ENCODE peak calls at places on chromosome X, in seven cellular contexts. One of them, this sample, is unnamed.

GRCh38 chrX:130170752-130171445 is 863 bp upstream of the RAB33A start:
- DNase-seq in K562: no peak
- DNase-seq in SK-N-SH: peak
- DNase-seq in suprapubic skin: no peak
- DNase-seq in transverse colon: peak
- DNase-seq in HCT116: no peak
- DNase-seq in esophagus muscularis mucosa: no peak
- DNase-seq in this sample: peak

GRCh38 chrX:96770315-96770714 is 85.7 kb downstream of the DIAPH2 start:
- DNase-seq in esophagus muscularis mucosa: no peak
- DNase-seq in SK-N-SH: peak
- DNase-seq in transverse colon: no peak
- DNase-seq in K562: no peak
- DNase-seq in HCT116: no peak
- DNase-seq in suprapubic skin: no peak
- DNase-seq in this sample: no peak

GRCh38 chrX:125680366-125680765 is 360.7 kb downstream of the TEX13C start:
- DNase-seq in suprapubic skin: no peak
- DNase-seq in K562: no peak
- DNase-seq in transverse colon: no peak
- DNase-seq in SK-N-SH: no peak
- DNase-seq in HCT116: no peak
- DNase-seq in esophagus muscularis mucosa: no peak
- DNase-seq in this sample: no peak

GRCh38 chrX:20066968-20067708 is 49.6 kb downstream of the MAP7D2 start:
- DNase-seq in esophagus muscularis mucosa: no peak
- DNase-seq in transverse colon: peak
- DNase-seq in suprapubic skin: no peak
- DNase-seq in SK-N-SH: peak
- DNase-seq in HCT116: peak
- DNase-seq in K562: peak
- DNase-seq in this sample: no peak

GRCh38 chrX:107571296-107571998 is 56.9 kb upstream of the PRPS1 start:
- DNase-seq in suprapubic skin: no peak
- DNase-seq in SK-N-SH: no peak
- DNase-seq in HCT116: peak
- DNase-seq in K562: no peak
- DNase-seq in transverse colon: no peak
- DNase-seq in esophagus muscularis mucosa: no peak
- DNase-seq in this sample: peak

GRCh38 chrX:100600340-100600739 is 15.6 kb downstream of the TNMD start:
- DNase-seq in esophagus muscularis mucosa: no peak
- DNase-seq in transverse colon: no peak
- DNase-seq in K562: no peak
- DNase-seq in SK-N-SH: no peak
- DNase-seq in suprapubic skin: no peak
- DNase-seq in HCT116: no peak
- DNase-seq in this sample: no peak

GRCh38 chrX:74593593-74593992 is 20.8 kb downstream of the RLIM start:
- DNase-seq in HCT116: no peak
- DNase-seq in SK-N-SH: no peak
- DNase-seq in suprapubic skin: no peak
- DNase-seq in esophagus muscularis mucosa: no peak
- DNase-seq in K562: no peak
- DNase-seq in transverse colon: no peak
- DNase-seq in this sample: no peak

GRCh38 chrX:53088136-53088974 is 5.6 kb upstream of the KANTR start:
- DNase-seq in HCT116: no peak
- DNase-seq in suprapubic skin: peak
- DNase-seq in esophagus muscularis mucosa: peak
- DNase-seq in K562: no peak
- DNase-seq in transverse colon: peak
- DNase-seq in SK-N-SH: peak
- DNase-seq in this sample: peak

GRCh38 chrX:101029665-101030064 is 22.2 kb downstream of the TRMT2B start:
- DNase-seq in suprapubic skin: no peak
- DNase-seq in K562: no peak
- DNase-seq in HCT116: no peak
- DNase-seq in transverse colon: no peak
- DNase-seq in SK-N-SH: no peak
- DNase-seq in esophagus muscularis mucosa: no peak
- DNase-seq in this sample: no peak

GRCh38 chrX:38112566-38112965 is 106.2 kb downstream of the SYTL5 start:
- DNase-seq in SK-N-SH: no peak
- DNase-seq in HCT116: no peak
- DNase-seq in K562: no peak
- DNase-seq in esophagus muscularis mucosa: no peak
- DNase-seq in transverse colon: no peak
- DNase-seq in suprapubic skin: no peak
- DNase-seq in this sample: no peak

GRCh38 chrX:120271218-120271617 is 20.6 kb downstream of the ZBTB33 start:
- DNase-seq in esophagus muscularis mucosa: no peak
- DNase-seq in K562: no peak
- DNase-seq in SK-N-SH: peak
- DNase-seq in suprapubic skin: no peak
- DNase-seq in HCT116: no peak
- DNase-seq in transverse colon: no peak
- DNase-seq in this sample: peak

GRCh38 chrX:134374294-134374693 is 85.7 kb upstream of the HPRT1 start:
- DNase-seq in SK-N-SH: no peak
- DNase-seq in esophagus muscularis mucosa: no peak
- DNase-seq in HCT116: no peak
- DNase-seq in K562: no peak
- DNase-seq in transverse colon: no peak
- DNase-seq in suprapubic skin: no peak
- DNase-seq in this sample: no peak

GRCh38 chrX:70973221-70973620 is 42.3 kb upstream of the SLC7A3 start:
- DNase-seq in esophagus muscularis mucosa: no peak
- DNase-seq in transverse colon: no peak
- DNase-seq in SK-N-SH: no peak
- DNase-seq in HCT116: no peak
- DNase-seq in suprapubic skin: no peak
- DNase-seq in K562: no peak
- DNase-seq in this sample: no peak

GRCh38 chrX:71534773-71535544 is 2.1 kb downstream of the OGT start:
- DNase-seq in K562: no peak
- DNase-seq in esophagus muscularis mucosa: no peak
- DNase-seq in suprapubic skin: no peak
- DNase-seq in HCT116: no peak
- DNase-seq in SK-N-SH: no peak
- DNase-seq in transverse colon: no peak
- DNase-seq in this sample: no peak

GRCh38 chrX:9627827-9628406 is 137.7 kb downstream of the GPR143 start:
- DNase-seq in HCT116: no peak
- DNase-seq in suprapubic skin: no peak
- DNase-seq in transverse colon: no peak
- DNase-seq in esophagus muscularis mucosa: no peak
- DNase-seq in K562: no peak
- DNase-seq in SK-N-SH: no peak
- DNase-seq in this sample: no peak

GRCh38 chrX:22122510-22122909 is 90.4 kb downstream of the PHEX start:
- DNase-seq in SK-N-SH: no peak
- DNase-seq in transverse colon: no peak
- DNase-seq in K562: no peak
- DNase-seq in suprapubic skin: peak
- DNase-seq in HCT116: no peak
- DNase-seq in esophagus muscularis mucosa: no peak
- DNase-seq in this sample: no peak

GRCh38 chrX:49627030-49627777 is 28.4 kb downstream of the GAGE1 start:
- DNase-seq in transverse colon: no peak
- DNase-seq in HCT116: peak
- DNase-seq in K562: peak
- DNase-seq in SK-N-SH: peak
- DNase-seq in suprapubic skin: no peak
- DNase-seq in esophagus muscularis mucosa: no peak
- DNase-seq in this sample: no peak

GRCh38 chrX:46770006-46770816 is 11.3 kb upstream of the SLC9A7 start:
- DNase-seq in HCT116: no peak
- DNase-seq in esophagus muscularis mucosa: no peak
- DNase-seq in suprapubic skin: no peak
- DNase-seq in K562: no peak
- DNase-seq in SK-N-SH: no peak
- DNase-seq in transverse colon: no peak
- DNase-seq in this sample: no peak

GRCh38 chrX:34275710-34276109 is 143.6 kb upstream of the FAM47A start:
- DNase-seq in K562: no peak
- DNase-seq in HCT116: no peak
- DNase-seq in SK-N-SH: no peak
- DNase-seq in transverse colon: no peak
- DNase-seq in suprapubic skin: no peak
- DNase-seq in esophagus muscularis mucosa: no peak
- DNase-seq in this sample: no peak

GRCh38 chrX:79080131-79080530 is 64.4 kb upstream of the GPR174 start:
- DNase-seq in transverse colon: no peak
- DNase-seq in esophagus muscularis mucosa: no peak
- DNase-seq in HCT116: no peak
- DNase-seq in K562: no peak
- DNase-seq in suprapubic skin: no peak
- DNase-seq in SK-N-SH: no peak
- DNase-seq in this sample: no peak

GRCh38 chrX:125132274-125132673 is 187.4 kb upstream of the TEX13C start:
- DNase-seq in SK-N-SH: peak
- DNase-seq in esophagus muscularis mucosa: no peak
- DNase-seq in HCT116: no peak
- DNase-seq in K562: peak
- DNase-seq in suprapubic skin: no peak
- DNase-seq in transverse colon: no peak
- DNase-seq in this sample: no peak

GRCh38 chrX:12974217-12974796 is 603 bp upstream of the TMSB4X start:
- DNase-seq in esophagus muscularis mucosa: no peak
- DNase-seq in K562: peak
- DNase-seq in SK-N-SH: peak
- DNase-seq in suprapubic skin: peak
- DNase-seq in transverse colon: peak
- DNase-seq in HCT116: no peak
- DNase-seq in this sample: peak

GRCh38 chrX:145292208-145292607 is 44.9 kb downstream of the SPANXN1 start:
- DNase-seq in transverse colon: no peak
- DNase-seq in suprapubic skin: no peak
- DNase-seq in SK-N-SH: no peak
- DNase-seq in HCT116: no peak
- DNase-seq in K562: no peak
- DNase-seq in esophagus muscularis mucosa: no peak
- DNase-seq in this sample: no peak
- TF ChIP-seq POLR2AphosphoS5 in transverse colon: no peak
- TF ChIP-seq POLR2AphosphoS5 in suprapubic skin: no peak
- TF ChIP-seq POLR2AphosphoS5 in SK-N-SH: no peak
- TF ChIP-seq POLR2AphosphoS5 in HCT116: no peak
- TF ChIP-seq POLR2AphosphoS5 in K562: no peak
- TF ChIP-seq POLR2AphosphoS5 in esophagus muscularis mucosa: no peak
- TF ChIP-seq POLR2AphosphoS5 in this sample: no peak

GRCh38 chrX:153623310-153624029 is 23.5 kb upstream of the DUSP9 start:
- DNase-seq in suprapubic skin: no peak
- DNase-seq in SK-N-SH: no peak
- DNase-seq in esophagus muscularis mucosa: no peak
- DNase-seq in transverse colon: peak
- DNase-seq in K562: no peak
- DNase-seq in HCT116: no peak
- DNase-seq in this sample: no peak
- H3K27ac ChIP-seq in suprapubic skin: no peak
- H3K27ac ChIP-seq in SK-N-SH: no peak
- H3K27ac ChIP-seq in esophagus muscularis mucosa: no peak
- H3K27ac ChIP-seq in transverse colon: no peak
- H3K27ac ChIP-seq in K562: no peak
- H3K27ac ChIP-seq in HCT116: no peak
- H3K27ac ChIP-seq in this sample: no peak

GRCh38 chrX:136907626-136908025 is 27.1 kb upstream of the RBMX start:
- DNase-seq in SK-N-SH: no peak
- DNase-seq in suprapubic skin: no peak
- DNase-seq in K562: no peak
- DNase-seq in esophagus muscularis mucosa: no peak
- DNase-seq in transverse colon: no peak
- DNase-seq in HCT116: no peak
- DNase-seq in this sample: no peak

GRCh38 chrX:136906921-136907510 is 26.5 kb upstream of the RBMX start:
- DNase-seq in esophagus muscularis mucosa: no peak
- DNase-seq in HCT116: no peak
- DNase-seq in suprapubic skin: no peak
- DNase-seq in K562: no peak
- DNase-seq in SK-N-SH: no peak
- DNase-seq in transverse colon: no peak
- DNase-seq in this sample: peak

GRCh38 chrX:136910565-136911040 is 30.1 kb upstream of the RBMX start:
- DNase-seq in HCT116: no peak
- DNase-seq in transverse colon: no peak
- DNase-seq in K562: no peak
- DNase-seq in suprapubic skin: no peak
- DNase-seq in SK-N-SH: no peak
- DNase-seq in esophagus muscularis mucosa: no peak
- DNase-seq in this sample: no peak

GRCh38 chrX:136909119-136909705 is 28.7 kb upstream of the RBMX start:
- DNase-seq in HCT116: peak
- DNase-seq in suprapubic skin: peak
- DNase-seq in transverse colon: peak
- DNase-seq in SK-N-SH: peak
- DNase-seq in K562: peak
- DNase-seq in esophagus muscularis mucosa: peak
- DNase-seq in this sample: peak

GRCh38 chrX:136909706-136910564 is 29.4 kb upstream of the RBMX start:
- DNase-seq in SK-N-SH: peak
- DNase-seq in transverse colon: peak
- DNase-seq in HCT116: peak
- DNase-seq in suprapubic skin: peak
- DNase-seq in K562: peak
- DNase-seq in esophagus muscularis mucosa: peak
- DNase-seq in this sample: peak
- TF ChIP-seq POLR2AphosphoS5 in SK-N-SH: peak
- TF ChIP-seq POLR2AphosphoS5 in transverse colon: peak
- TF ChIP-seq POLR2AphosphoS5 in HCT116: peak
- TF ChIP-seq POLR2AphosphoS5 in suprapubic skin: no peak
- TF ChIP-seq POLR2AphosphoS5 in K562: peak
- TF ChIP-seq POLR2AphosphoS5 in esophagus muscularis mucosa: peak
- TF ChIP-seq POLR2AphosphoS5 in this sample: no peak

GRCh38 chrX:111861605-111862004 is 14.4 kb upstream of the TRPC5OS start:
- DNase-seq in K562: no peak
- DNase-seq in suprapubic skin: no peak
- DNase-seq in esophagus muscularis mucosa: no peak
- DNase-seq in SK-N-SH: no peak
- DNase-seq in HCT116: no peak
- DNase-seq in transverse colon: no peak
- DNase-seq in this sample: no peak

GRCh38 chrX:111869639-111870034 is 6.3 kb upstream of the TRPC5OS start:
- DNase-seq in esophagus muscularis mucosa: no peak
- DNase-seq in transverse colon: peak
- DNase-seq in suprapubic skin: no peak
- DNase-seq in K562: peak
- DNase-seq in HCT116: peak
- DNase-seq in SK-N-SH: peak
- DNase-seq in this sample: peak

GRCh38 chrX:111868726-111869638 is 7.0 kb upstream of the TRPC5OS start:
- DNase-seq in suprapubic skin: no peak
- DNase-seq in K562: no peak
- DNase-seq in HCT116: no peak
- DNase-seq in transverse colon: no peak
- DNase-seq in esophagus muscularis mucosa: no peak
- DNase-seq in SK-N-SH: no peak
- DNase-seq in this sample: no peak

DNA sequence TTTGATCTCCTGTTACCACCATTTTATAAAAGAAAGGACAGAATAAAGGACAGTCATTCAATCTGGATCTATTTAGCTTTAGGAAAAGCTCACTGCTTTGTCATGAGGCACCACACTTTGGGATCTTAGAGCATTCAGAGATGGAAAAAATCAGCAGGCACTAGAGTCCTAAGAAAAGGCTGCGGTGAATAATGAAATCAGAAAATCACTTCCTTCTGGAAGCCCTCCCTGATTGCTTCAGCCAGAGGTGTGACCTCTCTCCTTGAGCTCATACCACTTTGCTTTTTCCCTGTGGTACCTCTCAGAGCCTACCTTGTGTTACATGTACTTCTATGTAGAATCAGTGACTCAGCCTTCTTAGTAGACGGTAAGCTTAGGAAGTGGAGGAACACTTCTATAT is 8.7 kb upstream of the TRPC5OS start:
- DNase-seq in SK-N-SH: no peak
- DNase-seq in HCT116: no peak
- DNase-seq in esophagus muscularis mucosa: no peak
- DNase-seq in transverse colon: no peak
- DNase-seq in suprapubic skin: no peak
- DNase-seq in K562: no peak
- DNase-seq in this sample: no peak
- H3K27ac ChIP-seq in SK-N-SH: no peak
- H3K27ac ChIP-seq in HCT116: no peak
- H3K27ac ChIP-seq in esophagus muscularis mucosa: no peak
- H3K27ac ChIP-seq in transverse colon: no peak
- H3K27ac ChIP-seq in suprapubic skin: no peak
- H3K27ac ChIP-seq in K562: no peak
- H3K27ac ChIP-seq in this sample: no peak